ENCODE peak calls at places on chromosome 9, in seven cellular contexts. One of them, this sample, is unnamed.

GRCh38 chr9:137278061-137278912 is 761 bp downstream of the TOR4A start:
- DNase-seq in activated CD4-positive, alpha-beta T cell treated with anti-CD3 and anti-CD28 coated beads, Interleukin-2, amount 50 U/mL, for 48 hours: no peak
- DNase-seq in HFFc6: no peak
- DNase-seq in neural crest cell: no peak
- DNase-seq in NCI-H187: no peak
- DNase-seq in aorta: peak
- DNase-seq in GM12892: no peak
- DNase-seq in this sample: no peak

GRCh38 chr9:101465330-101465915 is 29.8 kb upstream of the ALDOB start:
- DNase-seq in activated CD4-positive, alpha-beta T cell treated with anti-CD3 and anti-CD28 coated beads, Interleukin-2, amount 50 U/mL, for 48 hours: no peak
- DNase-seq in HFFc6: peak
- DNase-seq in neural crest cell: no peak
- DNase-seq in NCI-H187: no peak
- DNase-seq in aorta: no peak
- DNase-seq in GM12892: no peak
- DNase-seq in this sample: no peak

GRCh38 chr9:122090287-122090883 is 2.7 kb downstream of the TTLL11 start:
- DNase-seq in activated CD4-positive, alpha-beta T cell treated with anti-CD3 and anti-CD28 coated beads, Interleukin-2, amount 50 U/mL, for 48 hours: no peak
- DNase-seq in HFFc6: no peak
- DNase-seq in neural crest cell: no peak
- DNase-seq in NCI-H187: no peak
- DNase-seq in aorta: no peak
- DNase-seq in GM12892: no peak
- DNase-seq in this sample: no peak

GRCh38 chr9:4489919-4490704 is at the start of gene SLC1A1:
- DNase-seq in activated CD4-positive, alpha-beta T cell treated with anti-CD3 and anti-CD28 coated beads, Interleukin-2, amount 50 U/mL, for 48 hours: peak
- DNase-seq in HFFc6: no peak
- DNase-seq in neural crest cell: peak
- DNase-seq in NCI-H187: no peak
- DNase-seq in aorta: peak
- DNase-seq in GM12892: peak
- DNase-seq in this sample: peak

GRCh38 chr9:88974641-88975040 is 16.6 kb upstream of the S1PR3 start:
- DNase-seq in activated CD4-positive, alpha-beta T cell treated with anti-CD3 and anti-CD28 coated beads, Interleukin-2, amount 50 U/mL, for 48 hours: no peak
- DNase-seq in HFFc6: no peak
- DNase-seq in neural crest cell: no peak
- DNase-seq in NCI-H187: no peak
- DNase-seq in aorta: no peak
- DNase-seq in GM12892: no peak
- DNase-seq in this sample: no peak

GRCh38 chr9:83987402-83987791 is 6.8 kb downstream of the RMI1 start:
- DNase-seq in activated CD4-positive, alpha-beta T cell treated with anti-CD3 and anti-CD28 coated beads, Interleukin-2, amount 50 U/mL, for 48 hours: no peak
- DNase-seq in HFFc6: no peak
- DNase-seq in neural crest cell: no peak
- DNase-seq in NCI-H187: no peak
- DNase-seq in aorta: no peak
- DNase-seq in GM12892: no peak
- DNase-seq in this sample: no peak

GRCh38 chr9:133961226-133962165 is 30.6 kb downstream of the VAV2 start:
- DNase-seq in activated CD4-positive, alpha-beta T cell treated with anti-CD3 and anti-CD28 coated beads, Interleukin-2, amount 50 U/mL, for 48 hours: no peak
- DNase-seq in HFFc6: no peak
- DNase-seq in neural crest cell: no peak
- DNase-seq in NCI-H187: no peak
- DNase-seq in aorta: peak
- DNase-seq in GM12892: no peak
- DNase-seq in this sample: no peak

GRCh38 chr9:130137870-130138653 is 34.1 kb upstream of the NCS1 start:
- DNase-seq in activated CD4-positive, alpha-beta T cell treated with anti-CD3 and anti-CD28 coated beads, Interleukin-2, amount 50 U/mL, for 48 hours: peak
- DNase-seq in HFFc6: peak
- DNase-seq in neural crest cell: peak
- DNase-seq in NCI-H187: no peak
- DNase-seq in aorta: peak
- DNase-seq in GM12892: no peak
- DNase-seq in this sample: no peak

GRCh38 chr9:134474058-134474370 is 147.8 kb downstream of the RXRA start:
- DNase-seq in activated CD4-positive, alpha-beta T cell treated with anti-CD3 and anti-CD28 coated beads, Interleukin-2, amount 50 U/mL, for 48 hours: no peak
- DNase-seq in HFFc6: peak
- DNase-seq in neural crest cell: no peak
- DNase-seq in NCI-H187: no peak
- DNase-seq in aorta: peak
- DNase-seq in GM12892: no peak
- DNase-seq in this sample: no peak